ENCODE peak calls at places on chromosomes 5 and 9, in five cellular contexts. One of them, this sample, is unnamed.
A peak's percentile ranks its signal among the peaks of the same experiment; 100 is the strongest.

GRCh38 chr5:113505181-113505580 is 8.3 kb upstream of the YTHDC2 start:
- DNase-seq in HepG2: peak; percentile 25
- DNase-seq in GM23338: no peak
- DNase-seq in SK-N-SH: no peak
- DNase-seq in HCT116: no peak
- DNase-seq in this sample: no peak

GRCh38 chr9:108609895-108610253 is 245.9 kb downstream of the ACTL7B start:
- DNase-seq in HepG2: no peak
- DNase-seq in GM23338: no peak
- DNase-seq in SK-N-SH: no peak
- DNase-seq in HCT116: no peak
- DNase-seq in this sample: no peak

GRCh38 chr5:176365663-176366574 is 632 bp downstream of the ARL10 start:
- DNase-seq in HCT116: no peak
- DNase-seq in SK-N-SH: peak; percentile 96
- DNase-seq in GM23338: peak; percentile 83
- DNase-seq in HepG2: no peak
- DNase-seq in this sample: no peak

GRCh38 chr5:72280655-72281069 is 39.4 kb downstream of the MRPS27 start:
- DNase-seq in SK-N-SH: peak; percentile 37
- DNase-seq in GM23338: peak; percentile 68
- DNase-seq in HepG2: no peak
- DNase-seq in HCT116: peak; percentile 39
- DNase-seq in this sample: no peak

GRCh38 chr9:33737811-33738606 is 57.4 kb upstream of the PRSS3 start:
- DNase-seq in GM23338: peak; percentile 88
- DNase-seq in HCT116: peak; percentile 64
- DNase-seq in HepG2: peak; percentile 56
- DNase-seq in SK-N-SH: peak; percentile 59
- DNase-seq in this sample: peak; percentile 33

GRCh38 chr5:7592910-7593309 is 197.0 kb downstream of the ADCY2 start:
- DNase-seq in GM23338: peak; percentile 52
- DNase-seq in SK-N-SH: peak; percentile 6
- DNase-seq in HCT116: no peak
- DNase-seq in HepG2: no peak
- DNase-seq in this sample: no peak

GRCh38 chr5:97425511-97425910 is 242.5 kb upstream of the RIOK2 start:
- DNase-seq in HCT116: no peak
- DNase-seq in SK-N-SH: no peak
- DNase-seq in HepG2: no peak
- DNase-seq in GM23338: peak; percentile 53
- DNase-seq in this sample: no peak

GRCh38 chr9:14811844-14812243 is 89.3 kb upstream of the CER1 start:
- DNase-seq in GM23338: no peak
- DNase-seq in SK-N-SH: no peak
- DNase-seq in HepG2: no peak
- DNase-seq in HCT116: no peak
- DNase-seq in this sample: no peak

GRCh38 chr9:111399772-111400563 is 69.9 kb upstream of the OR2K2 start:
- DNase-seq in HepG2: peak; percentile 54
- DNase-seq in GM23338: peak; percentile 81
- DNase-seq in SK-N-SH: peak; percentile 7
- DNase-seq in HCT116: peak; percentile 33
- DNase-seq in this sample: peak; percentile 22

GRCh38 chr9:83060557-83060956 is 2.4 kb downstream of the RASEF start:
- DNase-seq in SK-N-SH: peak; percentile 51
- DNase-seq in HepG2: no peak
- DNase-seq in GM23338: no peak
- DNase-seq in HCT116: no peak
- DNase-seq in this sample: no peak

GRCh38 chr5:142315231-142315900 is 9.5 kb downstream of the SPRY4 start:
- DNase-seq in SK-N-SH: no peak
- DNase-seq in HCT116: no peak
- DNase-seq in HepG2: no peak
- DNase-seq in GM23338: no peak
- DNase-seq in this sample: no peak

GRCh38 chr5:19406576-19407365 is 581.2 kb downstream of the CDH18 start:
- DNase-seq in GM23338: no peak
- DNase-seq in HCT116: no peak
- DNase-seq in HepG2: no peak
- DNase-seq in SK-N-SH: no peak
- DNase-seq in this sample: no peak

GRCh38 chr9:121701736-121702261 is 50.4 kb downstream of the DAB2IP start:
- DNase-seq in HCT116: no peak
- DNase-seq in HepG2: no peak
- DNase-seq in GM23338: no peak
- DNase-seq in SK-N-SH: no peak
- DNase-seq in this sample: no peak

GRCh38 chr5:174514983-174515394 is 209.4 kb upstream of the MSX2 start:
- DNase-seq in GM23338: no peak
- DNase-seq in HepG2: no peak
- DNase-seq in SK-N-SH: no peak
- DNase-seq in HCT116: no peak
- DNase-seq in this sample: no peak

GRCh38 chr5:25823330-25823873 is 1178.6 kb upstream of the CDH10 start:
- DNase-seq in GM23338: no peak
- DNase-seq in HCT116: no peak
- DNase-seq in HepG2: no peak
- DNase-seq in SK-N-SH: no peak
- DNase-seq in this sample: no peak

GRCh38 chr9:133952598-133953550 is 39.2 kb downstream of the VAV2 start:
- DNase-seq in HCT116: no peak
- DNase-seq in SK-N-SH: no peak
- DNase-seq in GM23338: no peak
- DNase-seq in HepG2: no peak
- DNase-seq in this sample: no peak

GRCh38 chr9:133954862-133955529 is 37.1 kb downstream of the VAV2 start:
- DNase-seq in SK-N-SH: no peak
- DNase-seq in HCT116: no peak
- DNase-seq in HepG2: no peak
- DNase-seq in GM23338: no peak
- DNase-seq in this sample: no peak

GRCh38 chr9:133955821-133956411 is 36.2 kb downstream of the VAV2 start:
- DNase-seq in HCT116: no peak
- DNase-seq in GM23338: peak; percentile 75
- DNase-seq in SK-N-SH: peak; percentile 78
- DNase-seq in HepG2: no peak
- DNase-seq in this sample: no peak

GRCh38 chr9:133953621-133953975 is 38.5 kb downstream of the VAV2 start:
- DNase-seq in SK-N-SH: no peak
- DNase-seq in HCT116: no peak
- DNase-seq in HepG2: no peak
- DNase-seq in GM23338: no peak
- DNase-seq in this sample: no peak

GRCh38 chr9:133953976-133954709 is 38.0 kb downstream of the VAV2 start:
- DNase-seq in HCT116: no peak
- DNase-seq in GM23338: no peak
- DNase-seq in SK-N-SH: no peak
- DNase-seq in HepG2: no peak
- DNase-seq in this sample: no peak
- H3K4me3 ChIP-seq in HCT116: no peak overlapping the region
- H3K4me3 ChIP-seq in GM23338: no peak overlapping the region
- H3K4me3 ChIP-seq in SK-N-SH: no peak overlapping the region
- H3K4me3 ChIP-seq in HepG2: no peak overlapping the region
- H3K4me3 ChIP-seq in this sample: no peak overlapping the region

GRCh38 chr5:149357370-149358293 is at the start of gene PCYOX1L:
- DNase-seq in HCT116: peak; percentile 90
- DNase-seq in HepG2: peak; percentile 92
- DNase-seq in GM23338: peak; percentile 98
- DNase-seq in SK-N-SH: peak; percentile 98
- DNase-seq in this sample: peak; percentile 80
- TF ChIP-seq POLR2AphosphoS5 in HCT116: peak; percentile 90
- TF ChIP-seq POLR2AphosphoS5 in HepG2: no peak
- TF ChIP-seq POLR2AphosphoS5 in GM23338: peak; percentile 85
- TF ChIP-seq POLR2AphosphoS5 in SK-N-SH: peak; percentile 30
- TF ChIP-seq POLR2AphosphoS5 in this sample: no peak

DNA sequence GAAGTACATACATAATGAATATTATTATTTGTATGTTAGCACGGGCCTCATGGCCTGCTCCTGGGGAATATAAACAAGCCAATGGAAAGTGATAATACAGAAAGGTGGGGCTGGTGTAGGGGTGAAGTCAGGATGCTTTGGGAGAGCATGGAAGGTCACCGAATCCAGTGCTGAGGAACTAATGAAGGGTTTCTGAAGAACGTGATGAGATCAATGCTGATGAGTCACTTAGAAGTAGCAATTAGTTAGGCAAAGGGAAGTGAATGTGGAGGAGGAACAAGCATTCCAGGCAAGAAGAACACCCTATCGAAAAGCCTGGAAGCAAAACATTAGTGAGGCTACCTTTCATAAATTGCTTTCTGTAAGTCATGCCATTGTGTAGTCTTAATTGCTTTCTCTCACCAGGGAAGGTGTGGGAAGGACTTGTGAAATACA is 2.1 kb downstream of the ANXA1 start:
- DNase-seq in HepG2: no peak
- DNase-seq in HCT116: no peak
- DNase-seq in SK-N-SH: no peak
- DNase-seq in GM23338: no peak
- DNase-seq in this sample: peak; percentile 68
- TF ChIP-seq REST in HepG2: no peak
- TF ChIP-seq REST in HCT116: no peak
- TF ChIP-seq REST in SK-N-SH: no peak
- TF ChIP-seq REST in GM23338: no peak
- TF ChIP-seq REST in this sample: no peak

GRCh38 chr5:54522080-54522479 is 4.5 kb downstream of the SNX18 start:
- DNase-seq in SK-N-SH: no peak
- DNase-seq in GM23338: no peak
- DNase-seq in HCT116: no peak
- DNase-seq in HepG2: no peak
- DNase-seq in this sample: no peak
- H3K4me3 ChIP-seq in SK-N-SH: no peak overlapping the region
- H3K4me3 ChIP-seq in GM23338: no peak overlapping the region
- H3K4me3 ChIP-seq in HCT116: no peak overlapping the region
- H3K4me3 ChIP-seq in HepG2: no peak overlapping the region
- H3K4me3 ChIP-seq in this sample: peak overlapping the region; percentile 61

DNA sequence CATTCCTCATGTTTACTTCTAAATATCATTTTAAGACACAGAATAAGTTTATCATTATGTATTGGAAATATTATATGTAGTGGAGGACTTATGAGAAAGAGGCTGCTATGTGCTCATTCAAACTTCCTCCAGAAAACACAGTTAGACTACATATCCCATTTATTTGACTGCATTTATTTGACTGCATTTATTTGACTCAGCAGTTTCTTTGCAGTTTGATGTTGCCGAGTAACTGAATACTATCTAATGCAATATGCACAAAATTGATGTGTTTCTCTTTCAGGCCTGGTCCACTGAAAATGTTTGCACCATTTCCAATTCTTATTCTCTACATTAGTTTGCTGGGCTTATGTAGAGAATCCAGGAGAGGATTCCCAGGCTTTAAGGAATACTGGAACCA is 89.9 kb upstream of the FBN2 start:
- DNase-seq in GM23338: no peak
- DNase-seq in SK-N-SH: no peak
- DNase-seq in HCT116: no peak
- DNase-seq in HepG2: no peak
- DNase-seq in this sample: no peak
- TF ChIP-seq POLR2AphosphoS5 in GM23338: no peak
- TF ChIP-seq POLR2AphosphoS5 in SK-N-SH: no peak
- TF ChIP-seq POLR2AphosphoS5 in HCT116: no peak
- TF ChIP-seq POLR2AphosphoS5 in HepG2: no peak
- TF ChIP-seq POLR2AphosphoS5 in this sample: no peak

DNA sequence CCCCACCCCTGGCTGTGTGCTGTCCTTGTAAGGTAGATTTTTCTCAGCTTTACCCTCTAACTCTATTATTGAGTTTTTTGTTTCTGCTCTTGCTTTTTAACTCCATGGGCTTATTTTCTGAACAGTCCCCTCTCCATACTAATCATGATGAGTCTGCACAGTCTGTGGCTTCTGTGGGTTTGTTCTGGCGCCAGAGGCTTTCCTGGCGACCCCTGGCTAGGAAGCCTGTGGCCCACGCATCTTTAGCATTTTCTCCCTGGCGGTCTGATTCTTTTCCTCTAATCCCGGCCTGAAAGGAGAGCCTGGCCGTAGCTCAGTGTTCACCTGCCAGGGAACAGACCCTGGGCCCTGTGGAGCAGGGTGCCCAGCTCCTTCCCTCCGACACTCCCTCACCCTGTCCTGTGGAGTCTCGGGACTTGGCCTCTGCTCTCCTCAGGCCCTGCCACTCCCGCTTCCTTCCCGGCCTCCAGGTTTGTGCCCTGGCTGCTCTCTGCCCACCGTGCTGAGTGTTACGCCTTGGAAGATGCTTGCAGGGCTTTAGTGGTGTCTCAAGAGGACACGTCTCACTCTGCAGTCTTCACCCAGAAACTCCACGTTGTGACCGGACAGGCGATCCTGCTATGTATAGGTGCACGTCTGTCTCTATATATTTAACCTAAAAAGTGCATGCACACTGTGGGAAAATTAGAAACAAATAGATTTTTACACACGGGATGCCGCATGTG is 31.7 kb upstream of the LRRC14B start:
- DNase-seq in HepG2: no peak
- DNase-seq in GM23338: no peak
- DNase-seq in SK-N-SH: no peak
- DNase-seq in HCT116: no peak
- DNase-seq in this sample: no peak
- TF ChIP-seq REST in HepG2: no peak
- TF ChIP-seq REST in GM23338: no peak
- TF ChIP-seq REST in SK-N-SH: no peak
- TF ChIP-seq REST in HCT116: no peak
- TF ChIP-seq REST in this sample: no peak

GRCh38 chr9:100191264-100191663 is 92.2 kb downstream of the INVS start:
- DNase-seq in GM23338: no peak
- DNase-seq in SK-N-SH: no peak
- DNase-seq in HCT116: no peak
- DNase-seq in HepG2: no peak
- DNase-seq in this sample: no peak

GRCh38 chr9:100190339-100190738 is 91.3 kb downstream of the INVS start:
- DNase-seq in HCT116: no peak
- DNase-seq in SK-N-SH: no peak
- DNase-seq in HepG2: no peak
- DNase-seq in GM23338: no peak
- DNase-seq in this sample: no peak

GRCh38 chr9:100186356-100186755 is 87.3 kb downstream of the INVS start:
- DNase-seq in SK-N-SH: no peak
- DNase-seq in HCT116: no peak
- DNase-seq in GM23338: no peak
- DNase-seq in HepG2: no peak
- DNase-seq in this sample: no peak
- H3K4me3 ChIP-seq in SK-N-SH: no peak overlapping the region
- H3K4me3 ChIP-seq in HCT116: no peak overlapping the region
- H3K4me3 ChIP-seq in GM23338: no peak overlapping the region
- H3K4me3 ChIP-seq in HepG2: no peak overlapping the region
- H3K4me3 ChIP-seq in this sample: no peak overlapping the region

This sample was measured in HL-60.